ENCODE peak calls at places on chromosomes 4 and X, in five cellular contexts. A, M, J, U and O are unnamed samples.

GRCh38 chrX:15340867-15341266 is 5.5 kb upstream of the PIGA start:
- DNase-seq in A (no peak), M (no peak), J (no peak), U (no peak), O (no peak)

GRCh38 chr4:57154191-57154590 is 44.0 kb upstream of the IGFBP7 start:
- DNase-seq in A (no peak), M (no peak), J (no peak), U (no peak), O (no peak)

GRCh38 chr4:72887152-72887551 is 182.4 kb downstream of the COX18 start:
- DNase-seq in A (no peak), M (no peak), J (no peak), U (no peak), O (no peak)

GRCh38 chr4:174365018-174365587 is 81.4 kb downstream of the CEP44 start:
- DNase-seq in A (peak), M (no peak), J (no peak), U (no peak), O (no peak)

GRCh38 chrX:47687249-47687648 is 28.3 kb upstream of the UXT start:
- DNase-seq in A (no peak), M (no peak), J (no peak), U (no peak), O (no peak)

GRCh38 chrX:20267924-20268701 is 1.4 kb upstream of the RPS6KA3 start:
- DNase-seq in A (no peak), M (peak), J (peak), U (peak), O (peak)

GRCh38 chr4:158540125-158540907 is 18.6 kb downstream of the RXFP1 start:
- DNase-seq in A (no peak), M (no peak), J (no peak), U (no peak), O (no peak)

GRCh38 chr4:2799444-2799911 is 6.6 kb downstream of the SH3BP2 start:
- DNase-seq in A (no peak), M (peak), J (peak), U (peak), O (no peak)

GRCh38 chrX:40544343-40545250 is 36.2 kb upstream of the ATP6AP2 start:
- DNase-seq in A (no peak), M (no peak), J (no peak), U (no peak), O (no peak)

GRCh38 chr4:22984390-22984789 is 291.7 kb downstream of the GBA3 start:
- DNase-seq in A (no peak), M (no peak), J (no peak), U (no peak), O (no peak)

GRCh38 chrX:127085939-127086338 is 266.4 kb downstream of the PRR32 start:
- DNase-seq in A (no peak), M (no peak), J (no peak), U (no peak), O (no peak)
- TF ChIP-seq CTCF in A (no peak), M (no peak), J (no peak), U (no peak), O (no peak)

DNA sequence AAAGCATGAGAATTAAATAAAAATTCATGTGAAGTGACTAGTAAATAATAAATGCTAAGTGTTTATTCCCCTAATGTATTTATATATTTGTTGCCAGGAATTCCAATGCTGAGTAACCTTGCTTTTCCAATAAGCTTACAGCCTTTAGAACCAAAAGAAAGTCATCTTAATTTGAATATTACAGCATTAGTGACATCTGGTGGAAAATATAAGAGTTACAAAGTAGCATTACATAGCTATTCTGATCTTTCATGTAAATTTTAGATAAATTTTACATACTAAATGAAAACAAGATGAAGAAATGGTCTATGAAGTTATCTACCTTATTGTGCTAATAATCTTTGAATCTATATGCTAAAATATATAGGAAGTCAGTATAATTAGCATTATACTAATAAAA is 10.4 kb downstream of the MAD2L1 start:
- DNase-seq in A (no peak), M (no peak), J (no peak), U (no peak), O (no peak)
- TF ChIP-seq CTCF in A (peak), M (peak), J (peak), U (peak), O (no peak)

GRCh38 chr4:188780028-188780427 is 640.8 kb downstream of the TRIML1 start:
- DNase-seq in A (no peak), M (no peak), J (no peak), U (no peak), O (no peak)

GRCh38 chr4:188783160-188783559 is 643.9 kb downstream of the TRIML1 start:
- DNase-seq in A (no peak), M (no peak), J (no peak), U (no peak), O (no peak)

GRCh38 chr4:188783606-188784157 is 644.4 kb downstream of the TRIML1 start:
- DNase-seq in A (no peak), M (no peak), J (no peak), U (no peak), O (no peak)

GRCh38 chr4:188780686-188781085 is 641.4 kb downstream of the TRIML1 start:
- DNase-seq in A (no peak), M (no peak), J (no peak), U (no peak), O (no peak)

GRCh38 chr4:188781655-188782054 is 642.4 kb downstream of the TRIML1 start:
- DNase-seq in A (no peak), M (no peak), J (no peak), U (no peak), O (no peak)
- TF ChIP-seq CTCF in A (peak), M (peak), J (no peak), U (peak), O (no peak)

DNA sequence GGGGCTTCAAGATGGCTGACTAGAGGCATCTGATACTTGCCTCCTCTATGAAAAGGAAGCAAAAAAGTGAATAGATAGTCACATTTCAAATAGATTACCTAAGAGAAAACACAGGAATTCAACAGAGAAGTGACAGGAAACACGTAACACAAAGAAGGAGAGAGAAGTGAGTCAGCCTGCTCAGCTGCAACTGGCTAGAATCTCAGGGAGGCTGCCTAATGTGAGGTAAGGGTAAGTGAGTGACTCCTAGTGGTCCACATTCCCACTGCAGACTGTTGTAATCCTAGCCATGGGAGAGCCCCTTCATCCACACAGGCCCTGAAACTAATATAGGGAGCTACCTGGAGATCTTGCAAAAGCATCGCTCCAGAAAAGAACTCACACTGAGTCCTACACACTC is 179.2 kb downstream of the SLC7A11 start:
- DNase-seq in A (peak), M (no peak), J (no peak), U (no peak), O (no peak)
- TF ChIP-seq CTCF in A (peak), M (no peak), J (no peak), U (peak), O (no peak)

GRCh38 chr4:99564921-99565320 is 1.1 kb upstream of the TRMT10A start:
- DNase-seq in A (no peak), M (no peak), J (no peak), U (no peak), O (no peak)

DNA sequence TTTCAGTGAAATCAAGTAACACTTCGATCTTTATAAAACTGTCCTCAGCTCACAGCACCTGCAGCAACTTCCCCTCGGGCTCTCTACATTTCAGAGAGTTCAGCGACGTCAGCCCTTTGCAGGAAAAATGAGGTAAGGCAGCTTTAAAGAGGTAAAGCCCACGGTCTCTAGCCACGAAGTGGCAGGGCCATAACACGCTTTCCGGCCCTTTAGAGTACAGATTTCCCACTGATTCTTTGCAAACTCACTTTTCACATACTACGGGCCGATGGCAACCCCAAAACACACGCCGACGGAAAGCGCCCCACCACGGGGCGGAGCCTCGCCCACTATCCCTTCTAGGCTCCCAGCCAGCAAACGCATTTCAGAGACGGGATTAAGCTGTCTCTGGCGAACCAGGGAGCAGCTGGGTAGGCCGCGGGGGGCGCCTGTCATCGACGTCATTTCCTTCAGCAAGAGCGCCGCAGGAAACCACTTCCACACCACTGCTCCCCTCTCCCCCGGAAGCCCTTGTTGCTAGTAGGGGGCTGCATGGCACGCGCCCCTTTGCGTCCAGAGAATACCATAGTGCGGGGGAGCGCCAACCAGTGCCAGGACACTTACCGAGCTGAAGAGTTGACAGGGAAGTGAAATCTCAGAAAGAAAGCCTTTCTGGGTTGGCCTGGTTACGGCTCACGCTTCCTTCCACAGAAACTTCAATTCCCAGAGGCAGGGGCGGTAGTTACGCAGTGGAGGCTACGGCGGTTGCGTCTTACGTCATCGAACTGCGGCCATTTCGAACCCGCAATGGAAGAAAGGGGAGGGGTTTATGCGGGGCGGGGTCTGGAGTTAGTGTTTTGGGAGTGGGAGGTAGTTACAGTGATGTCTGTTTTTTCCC is at the start of gene TRMT10A:
- DNase-seq in A (peak), M (peak), J (peak), U (peak), O (peak)
- TF ChIP-seq CTCF in A (no peak), M (no peak), J (peak), U (peak), O (no peak)

DNA sequence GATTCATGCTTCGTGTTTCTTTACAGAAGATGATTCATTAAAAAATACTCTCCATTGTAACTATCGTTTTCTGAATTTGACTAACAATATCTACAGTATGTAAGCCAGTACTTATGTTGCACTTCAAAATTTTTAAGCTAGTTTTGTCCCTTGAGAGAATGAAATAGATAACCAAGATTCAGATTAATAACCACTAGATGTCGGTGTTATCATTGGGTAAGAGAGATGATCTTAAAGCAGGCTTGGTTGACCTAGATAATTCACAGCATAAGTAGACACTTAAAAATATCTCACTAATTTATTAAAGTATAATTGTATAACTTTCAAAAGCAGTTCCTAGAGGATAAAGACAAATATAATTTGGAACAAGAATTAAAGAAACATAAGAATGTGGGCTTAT is 430.9 kb downstream of the C4orf33 start:
- DNase-seq in A (no peak), M (no peak), J (no peak), U (no peak), O (no peak)
- TF ChIP-seq CTCF in A (no peak), M (peak), J (no peak), U (peak), O (no peak)

GRCh38 chr4:137124278-137124932 is 407.9 kb downstream of the PCDH18 start:
- DNase-seq in A (peak), M (no peak), J (no peak), U (no peak), O (no peak)
- TF ChIP-seq CTCF in A (peak), M (peak), J (peak), U (peak), O (no peak)

DNA sequence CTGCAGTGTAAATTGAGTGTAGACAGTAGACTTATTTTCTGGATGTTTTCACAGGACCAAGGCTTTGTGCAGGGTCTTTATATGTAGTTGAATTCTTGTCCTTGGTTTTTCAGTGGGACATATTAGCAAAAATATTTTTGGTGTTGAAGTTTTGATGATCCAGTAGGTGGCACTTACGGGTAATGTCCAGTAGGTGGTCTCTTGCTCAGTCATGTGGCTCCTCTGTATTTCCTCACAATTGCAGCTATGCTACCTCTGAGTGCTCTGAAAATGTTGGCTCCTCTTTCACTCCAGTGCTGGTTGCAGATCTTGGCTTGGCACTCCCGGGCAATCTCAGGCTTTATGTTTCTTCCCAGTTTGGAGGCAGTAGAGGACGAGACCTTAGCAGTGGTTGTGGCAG is 419.8 kb upstream of the AMOT start:
- DNase-seq in A (no peak), M (no peak), J (no peak), U (no peak), O (no peak)
- TF ChIP-seq CTCF in A (no peak), M (no peak), J (no peak), U (peak), O (no peak)